ENCODE peak calls at places on chromosomes 2 and 18, in nine cellular contexts. L, V, C, K, O, I, H, G and Y are unnamed samples.
A peak's percentile ranks its signal among the peaks of the same experiment; 100 is the strongest.

GRCh38 chr2:100741880-100742814 is 77.8 kb upstream of the NPAS2 start:
- DNase-seq in G (no peak), V (no peak), L (peak; percentile 99), K (no peak), H (peak; percentile 94), O (peak; percentile 42), C (peak; percentile 97), I (no peak), Y (no peak)

GRCh38 chr2:150204449-150204848 is 283.0 kb downstream of the RND3 start:
- DNase-seq in O (no peak), V (no peak), K (no peak), C (peak; percentile 97), I (no peak), L (peak; percentile 97), H (peak; percentile 35), G (no peak), Y (no peak)

GRCh38 chr2:8162602-8163001 is 519.3 kb upstream of the ID2 start:
- DNase-seq in O (no peak), C (no peak), L (peak; percentile 73), V (no peak), K (no peak), I (no peak), H (no peak), G (no peak), Y (no peak)

GRCh38 chr2:30694286-30695055 is 112.8 kb downstream of the CAPN13 start:
- DNase-seq in C (no peak), H (no peak), K (no peak), G (no peak), L (no peak), V (no peak), I (no peak), O (peak; percentile 31), Y (no peak)

GRCh38 chr2:30756051-30756719 is 51.1 kb downstream of the CAPN13 start:
- DNase-seq in H (no peak), K (no peak), V (no peak), C (peak; percentile 4), L (no peak), G (no peak), O (peak; percentile 79), I (no peak), Y (no peak)

GRCh38 chr2:54952978-54953456 is 97.2 kb downstream of the RTN4 start:
- DNase-seq in H (no peak), I (no peak), C (no peak), O (peak; percentile 40), K (no peak), G (no peak), L (no peak), V (no peak), Y (no peak)

GRCh38 chr2:220134756-220135534 is 507.5 kb downstream of the SLC4A3 start:
- DNase-seq in V (no peak), H (no peak), I (no peak), L (peak; percentile 66), K (no peak), G (no peak), C (peak; percentile 65), O (no peak), Y (no peak)

GRCh38 chr2:165109915-165110314 is 93.9 kb downstream of the SCN3A start:
- DNase-seq in H (no peak), O (no peak), K (no peak), G (no peak), I (no peak), L (peak; percentile 96), C (no peak), V (no peak), Y (no peak)

GRCh38 chr18:32920796-32921787 is 148.3 kb upstream of the KLHL14 start:
- DNase-seq in K (no peak), I (no peak), O (no peak), G (no peak), C (peak; percentile 98), L (peak; percentile 95), H (peak; percentile 92), V (no peak), Y (peak; percentile 45)

GRCh38 chr18:79744625-79745024 is 53.1 kb upstream of the KCNG2 start:
- DNase-seq in K (no peak), V (no peak), O (no peak), H (no peak), C (no peak), L (no peak), I (no peak), G (no peak), Y (no peak)

GRCh38 chr2:162252147-162252546 is 8.9 kb upstream of the FAP start:
- DNase-seq in V (no peak), O (no peak), I (no peak), L (peak; percentile 73), K (no peak), C (no peak), H (no peak), G (no peak), Y (peak; percentile 52)

GRCh38 chr18:48000701-48001100 is 70.2 kb upstream of the SMAD2 start:
- DNase-seq in L (no peak), V (no peak), C (no peak), O (no peak), G (no peak), I (no peak), H (no peak), K (no peak), Y (no peak)

GRCh38 chr2:177784449-177784845 is 288.1 kb downstream of the PDE11A start:
- DNase-seq in I (no peak), V (no peak), G (no peak), L (peak; percentile 76), C (peak; percentile 94), O (no peak), H (no peak), K (no peak), Y (no peak)

GRCh38 chr2:129757915-129758421 is 221.5 kb upstream of the RAB6C start:
- DNase-seq in L (no peak), G (no peak), O (no peak), C (no peak), H (no peak), K (peak; percentile 78), I (no peak), V (no peak), Y (no peak)

GRCh38 chr2:85950743-85951142 is 62.0 kb upstream of the ST3GAL5 start:
- DNase-seq in L (no peak), C (no peak), K (no peak), V (no peak), O (no peak), I (no peak), H (no peak), G (no peak), Y (no peak)

GRCh38 chr18:5294113-5294617 is 1.4 kb downstream of the ZBTB14 start:
- DNase-seq in G (no peak), V (no peak), I (no peak), L (peak; percentile 9), K (no peak), O (peak; percentile 62), H (no peak), C (peak; percentile 4), Y (no peak)

GRCh38 chr2:219592721-219593120 is 4.9 kb upstream of the STK11IP start:
- DNase-seq in I (no peak), O (no peak), K (no peak), L (no peak), H (no peak), V (no peak), C (peak; percentile 23), G (no peak), Y (no peak)

GRCh38 chr2:158994920-158995676 is 26.7 kb downstream of the TANC1 start:
- DNase-seq in K (no peak), L (peak; percentile 94), I (no peak), V (no peak), G (no peak), H (no peak), C (peak; percentile 49), O (no peak), Y (no peak)

GRCh38 chr18:79503891-79504475 is 108.3 kb downstream of the NFATC1 start:
- DNase-seq in V (no peak), G (no peak), O (peak; percentile 23), I (no peak), K (no peak), C (no peak), H (no peak), L (no peak), Y (no peak)

GRCh38 chr18:46301571-46301970 is 197.4 kb downstream of the HAUS1 start:
- DNase-seq in O (no peak), C (no peak), G (no peak), K (peak; percentile 25), L (no peak), H (no peak), V (no peak), I (no peak), Y (no peak)

GRCh38 chr2:56168163-56168562 is 15.6 kb upstream of the CCDC85A start:
- DNase-seq in K (no peak), H (no peak), V (no peak), L (peak; percentile 88), C (peak; percentile 72), I (no peak), G (no peak), O (no peak), Y (no peak)

GRCh38 chr2:67840460-67841068 is 222.2 kb downstream of the C1D start:
- DNase-seq in G (no peak), V (peak; percentile 50), O (peak; percentile 74), I (no peak), L (peak; percentile 75), K (peak; percentile 74), C (peak; percentile 78), H (peak; percentile 65), Y (peak; percentile 19)

GRCh38 chr2:188788621-188789020 is 185.6 kb upstream of the COL3A1 start:
- DNase-seq in G (no peak), O (peak; percentile 49), I (no peak), K (no peak), H (peak; percentile 79), C (peak; percentile 94), V (no peak), L (peak; percentile 93), Y (no peak)

GRCh38 chr2:136117909-136118818 is at the start of gene CXCR4:
- DNase-seq in H (no peak), C (peak; percentile 32), I (peak; percentile 96), V (peak; percentile 88), O (peak; percentile 82), K (peak; percentile 91), G (peak; percentile 83), L (peak; percentile 8), Y (peak; percentile 28)